ENCODE peak calls at places on chromosome 14, in nine cellular contexts. N is mesenchymal stem cell, O is K562, J is mammary epithelial cell, Q is astrocyte, G is neuronal stem cell, U is endodermal cell, R is fibroblast of lung, A is colonic mucosa. D is an unnamed sample.

GRCh38 chr14:101442451-101442850 is 118.8 kb upstream of the DIO3 start:
- DNase-seq in R (no peak), U (peak), Q (peak), A (no peak), J (no peak), G (no peak), N (no peak), O (peak), D (peak)

GRCh38 chr14:69773571-69774276 is 6.8 kb downstream of the SRSF5 start:
- DNase-seq in Q (no peak), R (no peak), A (no peak), O (no peak), J (no peak), G (no peak), U (peak), N (peak), D (no peak)

GRCh38 chr14:29796853-29797252 is 130.8 kb downstream of the PRKD1 start:
- DNase-seq in A (no peak), R (no peak), N (no peak), U (no peak), O (no peak), G (no peak), Q (no peak), J (no peak), D (no peak)

GRCh38 chr14:55309761-55310365 is 38.6 kb downstream of the FBXO34 start:
- DNase-seq in N (peak), O (no peak), A (no peak), U (no peak), J (no peak), R (no peak), G (no peak), Q (peak), D (no peak)

GRCh38 chr14:37709419-37710195 is 114.2 kb downstream of the TTC6 start:
- DNase-seq in R (peak), J (no peak), A (no peak), O (no peak), N (peak), Q (peak), G (no peak), U (no peak), D (no peak)

GRCh38 chr14:51304956-51305355 is 64.9 kb downstream of the TMX1 start:
- DNase-seq in Q (peak), N (peak), U (no peak), G (no peak), A (no peak), J (peak), O (no peak), R (peak), D (no peak)

GRCh38 chr14:101869217-101869616 is 95.2 kb upstream of the DYNC1H1 start:
- DNase-seq in J (no peak), A (no peak), R (no peak), Q (no peak), G (no peak), N (no peak), U (no peak), O (no peak), D (no peak)

GRCh38 chr14:99736600-99737371 is 52.7 kb downstream of the CYP46A1 start:
- DNase-seq in G (no peak), Q (no peak), R (no peak), A (no peak), N (no peak), U (no peak), O (no peak), J (no peak), D (no peak)

GRCh38 chr14:54459106-54459505 is 17.9 kb upstream of the CNIH1 start:
- DNase-seq in J (no peak), Q (no peak), G (no peak), A (no peak), O (no peak), R (no peak), U (no peak), N (no peak), D (no peak)

GRCh38 chr14:50013198-50013918 is 103.0 kb downstream of the VCPKMT start:
- DNase-seq in G (no peak), O (no peak), U (no peak), A (peak), R (no peak), J (peak), Q (peak), N (no peak), D (no peak)

GRCh38 chr14:103848720-103849077 is 1.3 kb upstream of the PPP1R13B start:
- DNase-seq in R (no peak), A (peak), N (no peak), G (no peak), O (no peak), U (no peak), J (no peak), Q (no peak), D (no peak)

GRCh38 chr14:44979273-44979672 is 17.3 kb downstream of the TOGARAM1 start:
- DNase-seq in J (no peak), N (no peak), G (no peak), Q (no peak), O (no peak), R (no peak), U (no peak), A (no peak), D (no peak)

GRCh38 chr14:34098045-34098984 is 147.4 kb upstream of the EGLN3 start:
- DNase-seq in U (peak), R (peak), J (peak), A (peak), O (peak), N (peak), Q (peak), G (no peak), D (no peak)

GRCh38 chr14:35224615-35225014 is 67.6 kb upstream of the PSMA6 start:
- DNase-seq in R (no peak), Q (no peak), J (no peak), G (no peak), A (no peak), O (no peak), U (no peak), N (no peak), D (no peak)

GRCh38 chr14:44700184-44700583 is 193.1 kb upstream of the FSCB start:
- DNase-seq in U (no peak), R (no peak), G (no peak), N (peak), J (no peak), O (no peak), Q (peak), A (no peak), D (no peak)

GRCh38 chr14:28704153-28704552 is 62.4 kb upstream of the FOXG1 start:
- DNase-seq in Q (peak), N (no peak), R (no peak), J (peak), A (no peak), G (no peak), O (no peak), U (no peak), D (no peak)

GRCh38 chr14:23512156-23512555 is 39.4 kb downstream of the ZFHX2 start:
- DNase-seq in G (no peak), Q (peak), U (no peak), A (no peak), N (no peak), R (no peak), J (no peak), O (no peak), D (no peak)

GRCh38 chr14:59281613-59282012 is 93.1 kb downstream of the DAAM1 start:
- DNase-seq in N (peak), J (peak), Q (peak), A (no peak), U (no peak), O (no peak), R (peak), G (no peak), D (no peak)

GRCh38 chr14:70018246-70018645 is 139.0 kb downstream of the SMOC1 start:
- DNase-seq in A (no peak), N (no peak), J (no peak), Q (no peak), R (no peak), U (no peak), O (no peak), G (no peak), D (no peak)

GRCh38 chr14:63777024-63777423 is 49.2 kb upstream of the SGPP1 start:
- DNase-seq in G (no peak), N (peak), A (no peak), Q (peak), J (peak), U (no peak), O (no peak), R (peak), D (no peak)

GRCh38 chr14:21498540-21499526 is 12.3 kb downstream of the METTL3 start:
- DNase-seq in A (no peak), Q (peak), N (peak), J (peak), R (peak), U (peak), O (peak), G (peak), D (peak)

GRCh38 chr14:51004801-51005526 is 60.7 kb upstream of the PYGL start:
- DNase-seq in O (no peak), U (no peak), Q (peak), A (no peak), R (peak), J (peak), G (no peak), N (peak), D (no peak)

DNA sequence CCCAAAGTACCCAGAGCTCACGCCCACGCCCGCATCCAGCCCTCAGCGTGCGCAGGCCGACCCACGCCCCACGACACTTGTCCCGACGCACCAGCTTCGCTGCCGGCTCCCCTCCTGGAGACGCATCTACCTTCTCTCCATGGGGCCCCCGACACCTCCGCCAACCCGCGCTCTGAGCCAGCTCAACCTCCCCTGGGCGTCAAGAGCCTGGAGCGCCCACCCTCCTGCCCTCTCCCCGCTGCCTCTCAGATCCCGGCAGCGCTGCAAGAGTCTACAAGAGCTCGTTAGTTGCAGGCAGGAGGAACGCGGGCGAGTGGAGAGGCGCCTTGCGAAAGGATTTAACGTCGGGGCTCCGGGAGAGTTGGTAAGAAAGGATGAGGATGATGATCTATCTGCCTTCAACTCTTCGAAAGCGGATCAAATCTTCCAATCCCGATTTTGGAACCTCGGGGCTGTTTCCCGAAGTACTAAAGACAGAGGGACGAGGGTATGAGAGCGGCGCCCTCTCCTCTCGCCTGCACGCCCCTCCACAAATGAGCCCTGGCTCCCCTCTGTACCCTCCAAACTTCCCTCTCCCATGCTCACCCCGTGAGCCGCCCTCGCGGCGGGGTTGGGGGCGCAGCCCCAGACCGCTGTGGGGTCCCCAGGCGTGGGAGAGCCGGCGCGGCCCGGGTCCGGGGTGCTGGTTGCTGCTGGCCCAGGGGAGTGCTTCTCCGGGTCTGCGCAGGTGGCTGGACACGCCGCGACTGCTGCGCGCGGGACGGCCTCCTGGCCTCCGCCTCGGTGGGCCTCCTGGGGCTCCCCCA is 968 bp downstream of the LTBP2 start:
- DNase-seq in A (no peak), N (no peak), G (no peak), J (peak), O (no peak), U (peak), R (peak), Q (no peak), D (no peak)
- H3K9ac ChIP-seq in A (no peak), N (peak), G (peak), J (peak), O (no peak), U (no peak), R (peak), Q (peak), D (no peak)

GRCh38 chr14:92922883-92923743 is at the start of gene CHGA:
- DNase-seq in Q (peak), N (peak), R (peak), J (peak), A (peak), U (peak), G (peak), O (peak), D (no peak)
- H3K4me3 ChIP-seq in Q (no peak), N (peak), R (no peak), J (no peak), A (no peak), U (peak), G (peak), O (no peak), D (no peak)

GRCh38 chr14:90060312-90060964 is 1.4 kb upstream of the KCNK13 start:
- DNase-seq in J (peak), U (peak), O (peak), G (peak), A (peak), Q (peak), R (peak), N (peak), D (peak)
- H3K9ac ChIP-seq in J (no peak), U (no peak), O (no peak), G (peak), A (no peak), Q (peak), R (no peak), N (peak), D (no peak)

GRCh38 chr14:52313903-52314481 is at the start of gene PTGER2:
- DNase-seq in U (peak), G (peak), R (peak), O (peak), N (peak), J (peak), A (peak), Q (peak), D (peak)

GRCh38 chr14:52314521-52315354 is 626 bp downstream of the PTGER2 start:
- DNase-seq in R (no peak), O (no peak), Q (no peak), A (peak), N (peak), U (peak), G (no peak), J (peak), D (no peak)

GRCh38 chr14:52312872-52313492 is 1.1 kb upstream of the PTGER2 start:
- DNase-seq in J (no peak), G (no peak), O (no peak), U (no peak), Q (peak), R (peak), N (peak), A (no peak), D (no peak)

GRCh38 chr14:52313493-52313881 is 625 bp upstream of the PTGER2 start:
- DNase-seq in A (no peak), G (no peak), Q (peak), R (peak), N (peak), J (no peak), U (no peak), O (no peak), D (no peak)

DNA sequence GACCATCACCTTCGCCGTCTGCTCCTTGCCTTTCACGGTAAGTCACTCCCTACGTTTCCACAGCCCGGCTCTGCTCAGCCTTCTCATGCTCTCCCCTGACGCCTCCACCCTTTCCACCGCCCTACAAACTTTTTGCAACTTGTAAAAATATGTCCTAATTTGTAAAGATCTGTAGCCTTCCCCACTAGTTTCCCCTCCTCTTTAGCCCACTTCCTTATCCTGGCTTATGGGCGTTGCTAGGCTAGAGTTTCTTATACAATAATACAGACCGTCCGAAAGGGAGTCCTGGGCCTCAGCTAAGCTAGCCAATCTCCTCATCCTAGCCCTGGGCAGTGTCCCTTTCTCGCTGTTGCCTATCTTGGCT is 1.2 kb downstream of the PTGER2 start:
- DNase-seq in N (peak), J (no peak), A (no peak), Q (no peak), G (no peak), O (no peak), R (peak), U (no peak), D (no peak)
- H3K4me3 ChIP-seq in N (peak), J (no peak), A (peak), Q (peak), G (no peak), O (no peak), R (peak), U (peak), D (no peak)

GRCh38 chr14:93981316-93981715 is 4.9 kb upstream of the ASB2 start:
- DNase-seq in J (no peak), G (no peak), A (no peak), R (no peak), U (peak), Q (no peak), N (no peak), O (no peak), D (no peak)
- H3K9ac ChIP-seq in J (no peak), G (no peak), A (no peak), R (no peak), U (no peak), Q (no peak), N (no peak), O (no peak), D (no peak)

D was measured in MM.1S.